ENCODE peak calls at places on chromosomes 16 and 17, in eight cellular contexts. L is psoas muscle, U is prostate gland, T is heart right ventricle, J is heart left ventricle, V is GM23248, C is tibial nerve, N is uterus. D is an unnamed sample. For H3K27me3, the result is how much of the 10 kb centered on the place peaks cover.

GRCh38 chr16:10688291-10688690 is 6.4 kb downstream of the TEKT5 start:
- DNase-seq in L (no peak), U (peak), T (no peak), J (no peak), V (no peak), C (no peak), N (no peak), D (no peak)

GRCh38 chr16:48367443-48368049 is 17.7 kb downstream of the SIAH1 start:
- DNase-seq in L (no peak), U (no peak), T (no peak), J (no peak), V (peak), C (no peak), N (no peak), D (no peak)

GRCh38 chr17:75638893-75639292 is 5.7 kb downstream of the SMIM5 start:
- DNase-seq in L (no peak), U (no peak), T (peak), J (peak), V (no peak), C (no peak), N (no peak), D (no peak)

GRCh38 chr16:19879241-19879792 is 5.3 kb downstream of the GPRC5B start:
- DNase-seq in L (no peak), U (peak), T (peak), J (peak), V (peak), C (no peak), N (no peak), D (no peak)

GRCh38 chr17:16243385-16243784 is 26.4 kb downstream of the PIGL start:
- DNase-seq in L (no peak), U (no peak), T (no peak), J (no peak), V (no peak), C (no peak), N (no peak), D (no peak)

GRCh38 chr16:66427451-66427860 is 361 bp downstream of the BEAN1 start:
- DNase-seq in L (no peak), U (no peak), T (no peak), J (no peak), V (peak), C (no peak), N (no peak), D (no peak)

GRCh38 chr16:29811896-29812665 is at the start of gene PRRT2:
- DNase-seq in L (peak), U (peak), T (peak), J (peak), V (peak), C (peak), N (peak), D (no peak)

GRCh38 chr16:58614212-58614611 is 15.4 kb downstream of the CNOT1 start:
- DNase-seq in L (no peak), U (no peak), T (no peak), J (no peak), V (peak), C (no peak), N (no peak), D (no peak)

GRCh38 chr17:40542562-40543411 is 22.5 kb downstream of the CCR7 start:
- DNase-seq in L (peak), U (no peak), T (peak), J (no peak), V (peak), C (peak), N (peak), D (peak)

GRCh38 chr17:1122681-1123396 is 56.9 kb downstream of the ABR start:
- DNase-seq in L (peak), U (peak), T (peak), J (peak), V (peak), C (peak), N (peak), D (no peak)

GRCh38 chr16:6573577-6573976 is 759.1 kb upstream of the RBFOX1 start:
- DNase-seq in L (no peak), U (peak), T (no peak), J (no peak), V (no peak), C (no peak), N (no peak), D (no peak)

GRCh38 chr17:15377608-15378007 is 36.2 kb upstream of the TEKT3 start:
- DNase-seq in L (no peak), U (no peak), T (no peak), J (no peak), V (peak), C (no peak), N (no peak), D (no peak)

GRCh38 chr17:35801583-35802224 is 6.3 kb upstream of the MMP28 start:
- DNase-seq in L (peak), U (peak), T (peak), J (peak), V (peak), C (no peak), N (peak), D (no peak)

GRCh38 chr17:65235284-65235683 is 98.1 kb downstream of the RGS9 start:
- DNase-seq in L (no peak), U (no peak), T (no peak), J (no peak), V (no peak), C (no peak), N (no peak), D (no peak)

GRCh38 chr17:38426441-38426840 is 1.8 kb upstream of the ARHGAP23 start:
- DNase-seq in L (no peak), U (no peak), T (no peak), J (no peak), V (no peak), C (no peak), N (no peak), D (no peak)

GRCh38 chr16:85448557-85449194 is 164.4 kb upstream of the GSE1 start:
- DNase-seq in L (no peak), U (no peak), T (no peak), J (no peak), V (no peak), C (no peak), N (peak), D (no peak)

DNA sequence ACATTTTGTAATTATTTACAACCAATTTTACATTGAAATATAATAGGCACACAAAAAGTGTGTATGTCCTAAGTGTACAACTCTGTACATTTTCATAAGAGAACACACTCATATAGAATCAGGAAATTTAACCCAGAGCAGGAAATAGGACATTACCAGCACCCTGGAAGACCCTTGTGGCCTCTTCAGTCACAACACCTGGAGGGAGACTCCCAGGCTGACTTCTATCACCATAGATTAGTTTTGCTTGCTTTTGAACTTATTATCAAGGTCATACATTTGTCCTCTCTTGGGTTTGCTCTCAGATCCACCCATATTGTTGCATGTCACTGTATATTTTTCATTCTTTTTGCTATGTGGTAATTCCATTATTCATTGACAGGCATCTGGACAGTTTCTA is 5.8 kb downstream of the RIPOR1 start:
- DNase-seq in L (no peak), U (no peak), T (no peak), J (no peak), V (no peak), C (no peak), N (no peak), D (no peak)
- H3K27me3 ChIP-seq in L (under half), U (under half), T (under half), J (under half), V (under half), C (under half), N (under half), D (under half)

GRCh38 chr16:2962334-2963073 is 1.6 kb upstream of the KREMEN2 start:
- DNase-seq in L (no peak), U (no peak), T (no peak), J (no peak), V (no peak), C (no peak), N (no peak), D (peak)
- H3K27me3 ChIP-seq in L (under half), U (under half), T (half or more), J (half or more), V (under half), C (under half), N (under half), D (under half)

GRCh38 chr17:8119575-8120519 is 1.5 kb upstream of the ALOXE3 start:
- DNase-seq in L (peak), U (peak), T (peak), J (peak), V (peak), C (peak), N (peak), D (no peak)
- H3K27me3 ChIP-seq in L (under half), U (under half), T (under half), J (under half), V (under half), C (under half), N (under half), D (under half)

GRCh38 chr17:9021985-9022552 is 759 bp downstream of the NTN1 start:
- DNase-seq in L (peak), U (peak), T (peak), J (peak), V (peak), C (no peak), N (peak), D (no peak)
- H3K27me3 ChIP-seq in L (under half), U (under half), T (under half), J (under half), V (half or more), C (under half), N (under half), D (under half)

DNA sequence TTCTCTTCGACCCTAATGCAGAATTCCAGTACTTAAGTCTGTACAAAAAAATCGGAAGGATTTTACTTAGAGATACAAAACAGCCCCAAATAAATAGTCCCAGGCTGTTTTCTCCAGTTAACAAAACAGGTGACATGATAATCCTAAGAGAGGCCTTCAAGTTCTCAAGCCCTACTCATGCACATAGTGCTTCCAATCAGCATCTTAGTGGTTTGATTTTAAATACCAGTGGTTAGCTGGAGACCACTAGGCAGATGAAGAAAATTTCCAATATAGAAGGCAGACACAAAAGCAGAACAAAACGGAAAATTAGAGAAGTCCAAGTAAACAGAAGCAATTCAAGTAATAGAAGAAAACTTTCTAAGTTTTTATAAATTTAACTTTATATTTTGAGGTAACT is 5.2 kb upstream of the OR4D2 start:
- DNase-seq in L (no peak), U (no peak), T (no peak), J (no peak), V (no peak), C (no peak), N (no peak), D (no peak)
- H3K27me3 ChIP-seq in L (under half), U (under half), T (under half), J (under half), V (under half), C (under half), N (under half), D (half or more)

DNA sequence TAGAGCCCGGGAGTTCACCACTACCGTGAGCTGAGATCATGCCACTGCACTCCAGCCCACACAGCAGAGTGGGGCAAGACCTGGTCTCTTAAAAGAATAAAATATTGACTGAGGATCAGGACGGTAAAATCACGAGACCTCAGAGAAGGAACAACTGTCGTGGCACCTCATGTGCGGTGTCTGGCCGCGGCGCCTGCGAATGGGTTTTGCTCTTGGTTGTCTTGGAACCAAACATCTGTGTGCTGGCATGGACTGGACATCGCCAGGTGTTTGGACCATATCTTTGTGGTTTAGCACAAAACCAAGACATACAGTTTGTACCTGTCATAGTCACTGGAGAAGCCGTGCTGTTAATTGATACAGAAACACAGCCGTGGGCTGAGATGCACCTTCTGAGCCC is 212.9 kb upstream of the CHMP6 start:
- DNase-seq in L (no peak), U (no peak), T (no peak), J (no peak), V (no peak), C (no peak), N (no peak), D (no peak)
- H3K27me3 ChIP-seq in L (under half), U (under half), T (under half), J (under half), V (under half), C (under half), N (under half), D (under half)

GRCh38 chr17:36817483-36818048 is 119.7 kb upstream of the LHX1 start:
- DNase-seq in L (no peak), U (no peak), T (no peak), J (no peak), V (no peak), C (no peak), N (no peak), D (no peak)
- H3K27me3 ChIP-seq in L (under half), U (under half), T (under half), J (under half), V (under half), C (under half), N (under half), D (under half)

GRCh38 chr17:34581446-34582184 is 2.2 kb downstream of the TMEM132E start:
- DNase-seq in L (no peak), U (no peak), T (no peak), J (no peak), V (peak), C (no peak), N (no peak), D (no peak)
- H3K27me3 ChIP-seq in L (under half), U (under half), T (under half), J (half or more), V (half or more), C (under half), N (under half), D (half or more)

GRCh38 chr16:24347556-24347955 is 91.4 kb downstream of the CACNG3 start:
- DNase-seq in L (no peak), U (no peak), T (no peak), J (no peak), V (no peak), C (no peak), N (no peak), D (no peak)
- H3K27me3 ChIP-seq in L (under half), U (under half), T (under half), J (under half), V (under half), C (under half), N (under half), D (under half)

DNA sequence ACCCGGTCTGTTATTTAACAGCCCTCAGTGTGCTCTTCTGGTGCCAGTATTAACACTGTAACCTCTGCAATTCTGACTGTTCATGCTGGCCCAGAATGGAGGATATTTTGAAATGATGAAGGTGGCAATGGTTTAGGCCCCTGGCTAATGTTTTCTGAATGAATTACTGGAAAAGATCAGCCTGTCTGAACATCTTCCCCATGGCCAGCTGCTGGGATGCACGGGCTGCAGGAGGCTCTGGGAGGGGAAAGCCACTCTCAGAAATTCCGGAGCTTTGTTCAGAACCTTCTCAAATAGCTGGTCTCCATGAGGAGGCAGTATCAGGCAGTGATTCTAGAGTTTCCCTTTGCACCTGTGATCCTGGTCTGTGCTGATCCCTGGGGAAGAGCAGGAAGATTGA is 5.0 kb downstream of the SLC6A2 start:
- DNase-seq in L (no peak), U (no peak), T (no peak), J (no peak), V (no peak), C (no peak), N (no peak), D (no peak)
- H3K27me3 ChIP-seq in L (under half), U (under half), T (under half), J (under half), V (under half), C (under half), N (under half), D (under half)

D was measured in RWPE2.